ENCODE peak calls at places on chromosomes 11 and 22, in five cellular contexts. C is HEK293T; D is NCI-H1105 treated with DMSO at 0.1 percent for 48 hours; K is Ammon's horn; Y is CD8-positive, alpha-beta memory T cell. H is an unnamed sample.

GRCh38 chr11:128210148-128210940 is 377.0 kb downstream of the ETS1 start:
- DNase-seq in C (no peak), D (peak), K (no peak), Y (no peak), H (no peak)

GRCh38 chr11:2816941-2817421 is 68.6 kb downstream of the CDKN1C start:
- DNase-seq in C (no peak), D (no peak), K (no peak), Y (no peak), H (no peak)

GRCh38 chr11:114472661-114473060 is 33.4 kb downstream of the REXO2 start:
- DNase-seq in C (no peak), D (no peak), K (no peak), Y (no peak), H (no peak)

GRCh38 chr22:45318558-45319318 is 9.0 kb downstream of the FAM118A start:
- DNase-seq in C (no peak), D (no peak), K (no peak), Y (peak), H (no peak)

GRCh38 chr11:74169736-74170458 is 905 bp downstream of the C2CD3 start:
- DNase-seq in C (no peak), D (no peak), K (no peak), Y (no peak), H (no peak)

GRCh38 chr11:17551347-17552040 is 4.4 kb downstream of the OTOG start:
- DNase-seq in C (no peak), D (no peak), K (no peak), Y (no peak), H (no peak)

GRCh38 chr11:73228268-73229134 is 10.4 kb downstream of the P2RY2 start:
- DNase-seq in C (no peak), D (no peak), K (no peak), Y (no peak), H (no peak)

GRCh38 chr11:117822031-117822521 is 2.5 kb downstream of the FXYD2 start:
- DNase-seq in C (peak), D (peak), K (no peak), Y (no peak), H (no peak)

GRCh38 chr11:118918128-118918685 is 7.5 kb downstream of the BCL9L start:
- DNase-seq in C (peak), D (peak), K (no peak), Y (no peak), H (no peak)

GRCh38 chr11:117908261-117908895 is 20.8 kb downstream of the TMPRSS13 start:
- DNase-seq in C (no peak), D (no peak), K (no peak), Y (no peak), H (no peak)

GRCh38 chr11:122440783-122441701 is 214.5 kb upstream of the UBASH3B start:
- DNase-seq in C (no peak), D (peak), K (peak), Y (no peak), H (peak)

GRCh38 chr11:94814238-94814976 is 46.3 kb downstream of the AMOTL1 start:
- DNase-seq in C (no peak), D (no peak), K (no peak), Y (no peak), H (no peak)

GRCh38 chr11:121761171-121761570 is 308.4 kb upstream of the SORL1-AS1 start:
- DNase-seq in C (no peak), D (no peak), K (no peak), Y (no peak), H (no peak)

GRCh38 chr11:75453916-75454655 is 21.1 kb upstream of the KLHL35 start:
- DNase-seq in C (no peak), D (no peak), K (no peak), Y (no peak), H (no peak)

GRCh38 chr11:120652705-120653335 is 141.3 kb downstream of the GRIK4 start:
- DNase-seq in C (no peak), D (no peak), K (no peak), Y (no peak), H (no peak)

GRCh38 chr11:110951041-110951440 is 238.8 kb upstream of the ARHGAP20 start:
- DNase-seq in C (no peak), D (no peak), K (no peak), Y (no peak), H (no peak)

GRCh38 chr11:121741954-121742361 is 289.2 kb upstream of the SORL1-AS1 start:
- DNase-seq in C (no peak), D (no peak), K (peak), Y (no peak), H (peak)

GRCh38 chr11:57499413-57499982 is 16.0 kb downstream of the SLC43A1 start:
- DNase-seq in C (peak), D (peak), K (peak), Y (no peak), H (peak)

GRCh38 chr11:76694664-76695063 is 24.1 kb upstream of the LRRC32 start:
- DNase-seq in C (no peak), D (no peak), K (no peak), Y (no peak), H (no peak)

GRCh38 chr11:96114178-96115070 is 190.5 kb upstream of the MTMR2 start:
- DNase-seq in C (no peak), D (peak), K (no peak), Y (no peak), H (no peak)

GRCh38 chr11:61370349-61371005 is 8.3 kb downstream of the TMEM138 start:
- DNase-seq in C (no peak), D (no peak), K (no peak), Y (no peak), H (no peak)

GRCh38 chr11:55474321-55474720 is 79.9 kb upstream of the OR4C15 start:
- DNase-seq in C (no peak), D (no peak), K (no peak), Y (no peak), H (no peak)

GRCh38 chr11:70756341-70756740 is 358.0 kb downstream of the CTTN start:
- DNase-seq in C (no peak), D (no peak), K (no peak), Y (no peak), H (no peak)

GRCh38 chr11:118168751-118169150 is 7.7 kb downstream of the SCN2B start:
- DNase-seq in C (no peak), D (no peak), K (no peak), Y (no peak), H (no peak)

GRCh38 chr22:19011075-19011474 is 75.0 kb upstream of the PRODH start:
- DNase-seq in C (no peak), D (no peak), K (no peak), Y (no peak), H (no peak)

GRCh38 chr22:24244144-24244787 is 616 bp downstream of the GGT5 start:
- DNase-seq in C (no peak), D (no peak), K (no peak), Y (no peak), H (no peak)

GRCh38 chr11:123567466-123567865 is 87.0 kb downstream of the SCN3B start:
- DNase-seq in C (no peak), D (no peak), K (peak), Y (no peak), H (peak)

GRCh38 chr22:49855491-49855911 is 1.9 kb downstream of the ZBED4 start:
- DNase-seq in C (no peak), D (no peak), K (no peak), Y (no peak), H (no peak)

GRCh38 chr22:26542831-26543230 is 30.6 kb upstream of the TFIP11 start:
- DNase-seq in C (no peak), D (no peak), K (peak), Y (no peak), H (no peak)

GRCh38 chr22:43521716-43522115 is 109.9 kb downstream of the MPPED1 start:
- DNase-seq in C (no peak), D (no peak), K (no peak), Y (no peak), H (no peak)

H was measured in putamen.